ENCODE peak calls at places on chromosomes 11 and 22, in eight cellular contexts. One of them, this sample, is unnamed.

GRCh38 chr11:125356736-125357292 is 139.3 kb downstream of the FEZ1 start:
- DNase-seq in K562: no peak
- DNase-seq in GM23248: no peak
- DNase-seq in HepG2: no peak
- DNase-seq in astrocyte: no peak
- DNase-seq in HCT116: no peak
- DNase-seq in fibroblast of lung: no peak
- DNase-seq in PC-3: no peak
- DNase-seq in this sample: no peak

GRCh38 chr11:57269580-57270021 is 32.6 kb upstream of the APLNR start:
- DNase-seq in astrocyte: no peak
- DNase-seq in fibroblast of lung: no peak
- DNase-seq in GM23248: no peak
- DNase-seq in HCT116: no peak
- DNase-seq in HepG2: no peak
- DNase-seq in K562: no peak
- DNase-seq in PC-3: no peak
- DNase-seq in this sample: no peak

GRCh38 chr22:46379301-46379930 is 43.9 kb downstream of the TRMU start:
- DNase-seq in K562: no peak
- DNase-seq in fibroblast of lung: no peak
- DNase-seq in GM23248: no peak
- DNase-seq in astrocyte: no peak
- DNase-seq in HepG2: peak; percentile 89
- DNase-seq in PC-3: no peak
- DNase-seq in HCT116: no peak
- DNase-seq in this sample: no peak

GRCh38 chr11:2459796-2460531 is 15.2 kb downstream of the KCNQ1 start:
- DNase-seq in astrocyte: no peak
- DNase-seq in fibroblast of lung: no peak
- DNase-seq in HepG2: no peak
- DNase-seq in K562: no peak
- DNase-seq in GM23248: no peak
- DNase-seq in HCT116: no peak
- DNase-seq in PC-3: no peak
- DNase-seq in this sample: no peak

GRCh38 chr11:13094930-13095687 is 86.0 kb downstream of the RASSF10 start:
- DNase-seq in fibroblast of lung: no peak
- DNase-seq in GM23248: no peak
- DNase-seq in HCT116: no peak
- DNase-seq in HepG2: no peak
- DNase-seq in PC-3: peak; percentile 48
- DNase-seq in astrocyte: no peak
- DNase-seq in K562: no peak
- DNase-seq in this sample: no peak

GRCh38 chr11:45921561-45922424 is 663 bp upstream of the LARGE2 start:
- DNase-seq in K562: no peak
- DNase-seq in GM23248: no peak
- DNase-seq in HepG2: peak; percentile 61
- DNase-seq in astrocyte: no peak
- DNase-seq in PC-3: peak; percentile 53
- DNase-seq in HCT116: no peak
- DNase-seq in fibroblast of lung: no peak
- DNase-seq in this sample: no peak

GRCh38 chr11:130411223-130411622 is 17.2 kb downstream of the ADAMTS8 start:
- DNase-seq in astrocyte: no peak
- DNase-seq in GM23248: no peak
- DNase-seq in HepG2: no peak
- DNase-seq in K562: no peak
- DNase-seq in fibroblast of lung: no peak
- DNase-seq in PC-3: no peak
- DNase-seq in HCT116: no peak
- DNase-seq in this sample: no peak

GRCh38 chr11:85137597-85137996 is 489.5 kb downstream of the DLG2 start:
- DNase-seq in HepG2: no peak
- DNase-seq in K562: no peak
- DNase-seq in astrocyte: no peak
- DNase-seq in HCT116: no peak
- DNase-seq in PC-3: no peak
- DNase-seq in fibroblast of lung: no peak
- DNase-seq in GM23248: no peak
- DNase-seq in this sample: no peak

GRCh38 chr11:134752964-134753804 is 341.1 kb upstream of the B3GAT1 start:
- DNase-seq in HepG2: no peak
- DNase-seq in K562: no peak
- DNase-seq in PC-3: no peak
- DNase-seq in fibroblast of lung: no peak
- DNase-seq in astrocyte: no peak
- DNase-seq in GM23248: no peak
- DNase-seq in HCT116: no peak
- DNase-seq in this sample: no peak

GRCh38 chr11:15967166-15967565 is 389.2 kb downstream of the SOX6 start:
- DNase-seq in HCT116: no peak
- DNase-seq in GM23248: no peak
- DNase-seq in astrocyte: no peak
- DNase-seq in HepG2: no peak
- DNase-seq in fibroblast of lung: peak; percentile 67
- DNase-seq in K562: peak; percentile 22
- DNase-seq in PC-3: peak; percentile 46
- DNase-seq in this sample: peak; percentile 33

GRCh38 chr11:65504671-65505433 is 6.0 kb downstream of the MALAT1 start:
- DNase-seq in fibroblast of lung: peak; percentile 47
- DNase-seq in HCT116: no peak
- DNase-seq in HepG2: no peak
- DNase-seq in PC-3: no peak
- DNase-seq in astrocyte: peak; percentile 16
- DNase-seq in GM23248: peak; percentile 52
- DNase-seq in K562: no peak
- DNase-seq in this sample: no peak

GRCh38 chr11:23540101-23540561 is 679.9 kb upstream of the CCDC179 start:
- DNase-seq in HepG2: peak; percentile 44
- DNase-seq in PC-3: peak; percentile 79
- DNase-seq in astrocyte: peak; percentile 63
- DNase-seq in fibroblast of lung: peak; percentile 53
- DNase-seq in HCT116: no peak
- DNase-seq in K562: peak; percentile 19
- DNase-seq in GM23248: peak; percentile 63
- DNase-seq in this sample: no peak

GRCh38 chr11:27995082-27995481 is 112.9 kb downstream of the KIF18A start:
- DNase-seq in fibroblast of lung: peak; percentile 82
- DNase-seq in PC-3: peak; percentile 28
- DNase-seq in K562: no peak
- DNase-seq in HepG2: no peak
- DNase-seq in HCT116: no peak
- DNase-seq in GM23248: peak; percentile 78
- DNase-seq in astrocyte: no peak
- DNase-seq in this sample: no peak

GRCh38 chr22:30078320-30079311 is 1.6 kb upstream of the HORMAD2 start:
- DNase-seq in K562: no peak
- DNase-seq in PC-3: no peak
- DNase-seq in astrocyte: no peak
- DNase-seq in GM23248: no peak
- DNase-seq in HCT116: no peak
- DNase-seq in fibroblast of lung: no peak
- DNase-seq in HepG2: no peak
- DNase-seq in this sample: no peak

GRCh38 chr11:119717839-119718534 is 11.0 kb downstream of the NECTIN1 start:
- DNase-seq in fibroblast of lung: no peak
- DNase-seq in astrocyte: peak; percentile 55
- DNase-seq in HepG2: peak; percentile 13
- DNase-seq in GM23248: no peak
- DNase-seq in PC-3: no peak
- DNase-seq in HCT116: no peak
- DNase-seq in K562: no peak
- DNase-seq in this sample: no peak
- TF ChIP-seq EZH2 in fibroblast of lung: no peak
- TF ChIP-seq EZH2 in astrocyte: no peak
- TF ChIP-seq EZH2 in HepG2: no peak
- TF ChIP-seq EZH2 in GM23248: no peak
- TF ChIP-seq EZH2 in PC-3: no peak
- TF ChIP-seq EZH2 in HCT116: no peak
- TF ChIP-seq EZH2 in K562: no peak
- TF ChIP-seq EZH2 in this sample: no peak

GRCh38 chr22:25390297-25391240 is 171.1 kb downstream of the CRYBB2 start:
- DNase-seq in astrocyte: no peak
- DNase-seq in fibroblast of lung: no peak
- DNase-seq in HepG2: peak; percentile 59
- DNase-seq in PC-3: no peak
- DNase-seq in GM23248: no peak
- DNase-seq in HCT116: no peak
- DNase-seq in K562: no peak
- DNase-seq in this sample: no peak
- H3K4me2 ChIP-seq in astrocyte: no peak overlapping the region
- H3K4me2 ChIP-seq in fibroblast of lung: no peak overlapping the region
- H3K4me2 ChIP-seq in HepG2: peak overlapping the region; percentile 67
- H3K4me2 ChIP-seq in PC-3: no peak overlapping the region
- H3K4me2 ChIP-seq in GM23248: no peak overlapping the region
- H3K4me2 ChIP-seq in HCT116: no peak overlapping the region
- H3K4me2 ChIP-seq in K562: no peak overlapping the region
- H3K4me2 ChIP-seq in this sample: no peak overlapping the region

DNA sequence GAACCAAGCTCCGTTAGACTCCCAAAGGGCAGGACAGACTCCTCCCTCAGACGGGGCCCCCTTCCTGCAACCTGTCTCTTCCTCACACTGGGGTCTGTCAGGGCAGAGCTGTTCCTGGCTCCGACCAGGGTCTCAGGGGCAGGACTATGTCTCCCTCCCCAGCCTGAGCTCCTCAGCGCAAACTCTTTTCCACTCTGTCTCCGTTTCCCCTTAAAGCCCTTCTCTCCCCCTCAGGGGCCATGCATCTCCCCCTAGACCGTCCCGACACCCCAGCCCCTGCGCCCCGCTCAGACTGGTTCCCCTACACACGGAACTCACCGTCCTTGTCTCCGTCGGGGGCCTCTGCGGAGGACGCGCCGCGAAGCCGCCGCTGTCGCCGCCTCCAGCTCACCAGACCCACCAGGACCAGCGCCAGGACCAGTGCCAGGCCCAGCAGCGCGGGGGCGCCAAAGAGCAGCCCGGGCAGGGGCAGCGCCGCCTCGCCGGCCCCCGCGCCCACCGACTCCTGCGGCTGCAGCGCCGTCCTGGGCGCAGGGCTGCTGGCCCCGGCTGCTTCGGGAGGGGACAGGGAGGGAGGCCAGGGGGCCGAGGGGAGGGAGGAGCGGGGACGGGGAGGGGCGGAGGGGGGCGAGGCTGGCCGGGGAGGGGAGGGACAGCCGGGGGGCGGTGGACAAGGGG is 684 bp downstream of the TNFRSF13C start:
- DNase-seq in astrocyte: no peak
- DNase-seq in HepG2: peak; percentile 45
- DNase-seq in HCT116: no peak
- DNase-seq in fibroblast of lung: peak; percentile 28
- DNase-seq in GM23248: peak; percentile 76
- DNase-seq in K562: peak; percentile 78
- DNase-seq in PC-3: peak; percentile 62
- DNase-seq in this sample: no peak
- H2AFZ ChIP-seq in astrocyte: no peak overlapping the region
- H2AFZ ChIP-seq in HepG2: no peak overlapping the region
- H2AFZ ChIP-seq in HCT116: no peak overlapping the region
- H2AFZ ChIP-seq in fibroblast of lung: no peak overlapping the region
- H2AFZ ChIP-seq in GM23248: no peak overlapping the region
- H2AFZ ChIP-seq in K562: peak overlapping the region; percentile 66
- H2AFZ ChIP-seq in PC-3: peak overlapping the region; percentile 26
- H2AFZ ChIP-seq in this sample: peak overlapping the region; percentile 43

GRCh38 chr11:35171226-35171625 is 32.3 kb downstream of the CD44 start:
- DNase-seq in K562: no peak
- DNase-seq in PC-3: no peak
- DNase-seq in HCT116: no peak
- DNase-seq in astrocyte: no peak
- DNase-seq in GM23248: no peak
- DNase-seq in HepG2: no peak
- DNase-seq in fibroblast of lung: no peak
- DNase-seq in this sample: no peak
- TF ChIP-seq EZH2 in K562: no peak
- TF ChIP-seq EZH2 in PC-3: no peak
- TF ChIP-seq EZH2 in HCT116: no peak
- TF ChIP-seq EZH2 in astrocyte: no peak
- TF ChIP-seq EZH2 in GM23248: no peak
- TF ChIP-seq EZH2 in HepG2: no peak
- TF ChIP-seq EZH2 in fibroblast of lung: no peak
- TF ChIP-seq EZH2 in this sample: no peak

DNA sequence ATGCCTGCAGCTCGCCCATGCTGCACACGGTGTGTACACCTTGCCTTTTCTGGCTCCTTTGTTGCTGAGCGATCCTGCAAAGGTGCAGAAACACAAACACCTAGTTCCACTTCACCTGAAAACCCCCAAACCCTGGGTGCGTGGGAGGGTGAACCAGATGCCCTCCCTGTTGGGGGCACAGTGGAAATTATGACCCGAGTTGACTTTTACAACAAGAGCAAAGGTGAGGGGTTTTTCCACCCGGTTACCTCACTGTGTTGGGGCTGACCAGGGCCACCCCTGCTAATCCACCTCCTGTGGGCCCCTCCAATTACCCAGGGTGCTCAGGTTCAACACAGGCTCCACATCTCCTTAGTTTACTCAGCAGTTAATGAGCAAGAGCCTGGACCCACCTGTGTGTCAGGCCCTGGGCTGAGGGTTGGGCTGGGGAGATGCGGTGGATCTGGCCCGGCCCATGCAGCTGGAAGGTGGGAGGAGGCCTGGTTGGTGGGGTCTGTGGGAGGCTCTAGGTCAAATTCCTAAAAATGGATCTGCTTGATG is 42.1 kb downstream of the LRRC32 start:
- DNase-seq in HCT116: no peak
- DNase-seq in fibroblast of lung: no peak
- DNase-seq in PC-3: no peak
- DNase-seq in astrocyte: no peak
- DNase-seq in K562: no peak
- DNase-seq in HepG2: no peak
- DNase-seq in GM23248: no peak
- DNase-seq in this sample: no peak
- H3K4me2 ChIP-seq in HCT116: no peak overlapping the region
- H3K4me2 ChIP-seq in fibroblast of lung: no peak overlapping the region
- H3K4me2 ChIP-seq in PC-3: no peak overlapping the region
- H3K4me2 ChIP-seq in astrocyte: no peak overlapping the region
- H3K4me2 ChIP-seq in K562: no peak overlapping the region
- H3K4me2 ChIP-seq in HepG2: no peak overlapping the region
- H3K4me2 ChIP-seq in GM23248: no peak overlapping the region
- H3K4me2 ChIP-seq in this sample: no peak overlapping the region

This sample was measured in keratinocyte.